ENCODE peak calls at places on chromosomes 1 and 21, in four cellular contexts. X is AG04450, E is adrenal gland, T is A549. K is an unnamed sample.

GRCh38 chr1:208242829-208243521 is 1.2 kb downstream of the PLXNA2 start:
- DNase-seq in E (no peak), T (peak), X (no peak), K (no peak)

GRCh38 chr1:206021796-206022365 is 1.8 kb downstream of the CTSE start:
- DNase-seq in E (no peak), T (no peak), X (no peak), K (no peak)

GRCh38 chr21:45522986-45523385 is 19.3 kb downstream of the SLC19A1 start:
- DNase-seq in E (no peak), T (no peak), X (no peak), K (no peak)

GRCh38 chr1:93734999-93735398 is 53.4 kb upstream of the BCAR3 start:
- DNase-seq in X (no peak), E (no peak), T (peak), K (no peak)

GRCh38 chr1:199202331-199202730 is 563.5 kb downstream of the PTPRC start:
- DNase-seq in E (no peak), T (no peak), X (no peak), K (no peak)

GRCh38 chr21:45992311-45993209 is 11.0 kb downstream of the COL6A1 start:
- DNase-seq in E (peak), X (no peak), T (no peak), K (no peak)

GRCh38 chr1:2906105-2906504 is 104.6 kb upstream of the TTC34 start:
- DNase-seq in X (no peak), E (no peak), T (no peak), K (no peak)

GRCh38 chr1:39940980-39941871 is 13.7 kb upstream of the MFSD2A start:
- DNase-seq in E (no peak), T (no peak), X (no peak), K (no peak)

GRCh38 chr21:32565856-32566465 is 19.4 kb downstream of the TCP10L start:
- DNase-seq in T (no peak), E (no peak), X (no peak), K (no peak)

GRCh38 chr1:7405844-7406500 is 365.1 kb upstream of the VAMP3 start:
- DNase-seq in T (no peak), E (no peak), X (no peak), K (no peak)

GRCh38 chr1:232988572-232989040 is 38.2 kb downstream of the NTPCR start:
- DNase-seq in E (no peak), X (peak), T (no peak), K (peak)

GRCh38 chr1:178486100-178487069 is 10.4 kb downstream of the CLEC20A start:
- DNase-seq in X (no peak), E (no peak), T (no peak), K (no peak)

GRCh38 chr1:159015440-159015909 is 5.8 kb downstream of the IFI16 start:
- DNase-seq in X (peak), T (peak), E (peak), K (no peak)

GRCh38 chr1:22075718-22076117 is 23.2 kb downstream of the CDC42 start:
- DNase-seq in E (no peak), X (no peak), T (no peak), K (peak)

DNA sequence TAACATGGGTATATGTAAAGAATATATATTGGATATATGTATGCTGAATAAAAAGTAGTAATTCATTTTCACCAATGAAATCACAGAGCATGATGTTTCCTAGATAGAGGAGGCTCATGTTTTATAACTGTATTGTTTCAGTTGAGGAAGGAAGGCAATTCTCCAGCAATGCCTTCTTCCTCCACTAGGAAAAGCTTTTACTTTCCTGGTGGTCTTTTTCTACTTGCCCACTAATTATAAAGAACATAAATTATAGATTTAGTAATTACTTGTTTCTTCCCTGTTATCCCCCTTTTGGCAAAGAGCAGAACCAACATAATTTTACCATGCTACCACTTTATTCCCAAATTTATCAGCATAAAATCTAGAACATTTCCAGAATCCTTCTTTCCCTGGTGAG is 159.0 kb downstream of the PLA2G4A start:
- DNase-seq in T (no peak), E (no peak), X (no peak), K (no peak)
- TF ChIP-seq CTCF in T (no peak), E (no peak), X (peak), K (no peak)

GRCh38 chr1:151056574-151056973 is 2.8 kb downstream of the CDC42SE1 start:
- DNase-seq in T (no peak), X (no peak), E (no peak), K (peak)
- H3K4me3 ChIP-seq in T (no peak), X (peak), E (no peak), K (peak)

DNA sequence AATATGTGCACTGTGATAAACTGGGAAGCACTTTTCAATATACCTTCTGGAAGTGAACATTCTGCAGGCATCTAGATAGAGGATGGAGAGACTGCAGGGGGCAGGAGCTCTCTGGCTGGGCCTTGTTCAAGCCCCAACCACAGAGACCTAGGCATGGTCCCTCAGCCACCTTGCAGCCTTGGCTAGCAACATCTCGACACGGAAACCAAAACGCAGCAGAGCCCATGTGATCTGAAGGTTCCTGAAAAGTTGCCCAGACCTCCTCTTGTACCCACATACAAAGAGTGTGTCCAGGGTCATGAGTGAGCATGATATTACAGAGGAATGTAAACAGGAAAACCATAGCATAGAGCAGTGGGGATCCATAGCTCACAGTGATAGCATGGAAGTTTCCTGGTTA is 33.1 kb upstream of the SAMD11 start:
- DNase-seq in E (no peak), X (no peak), T (no peak), K (no peak)
- TF ChIP-seq CTCF in E (no peak), X (peak), T (no peak), K (no peak)

GRCh38 chr1:170660281-170660713 is 3.6 kb upstream of the PRRX1 start:
- DNase-seq in T (no peak), E (no peak), X (no peak), K (no peak)

GRCh38 chr1:170660874-170661645 is 2.9 kb upstream of the PRRX1 start:
- DNase-seq in X (no peak), E (no peak), T (no peak), K (no peak)

GRCh38 chr1:170663011-170663410 is 920 bp upstream of the PRRX1 start:
- DNase-seq in X (no peak), T (no peak), E (no peak), K (no peak)

GRCh38 chr1:170662561-170662971 is 1.4 kb upstream of the PRRX1 start:
- DNase-seq in X (no peak), T (no peak), E (no peak), K (no peak)

GRCh38 chr1:170661646-170662411 is 2.1 kb upstream of the PRRX1 start:
- DNase-seq in E (no peak), T (no peak), X (no peak), K (no peak)
- H3K4me3 ChIP-seq in E (no peak), T (no peak), X (peak), K (no peak)

DNA sequence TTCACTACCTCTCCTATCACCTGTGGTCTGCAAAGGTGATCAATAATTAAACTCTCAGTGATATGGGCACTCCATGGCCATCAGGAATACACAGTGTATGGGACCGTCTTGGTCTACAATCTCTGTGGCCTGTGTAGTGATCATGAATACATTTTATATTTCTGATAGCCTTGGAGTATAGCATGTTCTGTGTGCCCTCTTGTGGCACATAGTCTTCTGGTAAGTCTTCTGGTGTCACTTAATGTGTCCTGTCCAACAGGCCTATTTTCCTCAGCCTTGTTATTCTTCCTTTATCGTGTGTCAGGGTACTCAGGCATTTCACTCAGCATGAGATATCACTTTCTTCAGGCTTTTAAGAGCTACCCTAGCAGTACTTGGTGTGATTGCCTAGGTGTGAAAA is 393.6 kb downstream of the AGBL4 start:
- DNase-seq in E (no peak), T (no peak), X (no peak), K (no peak)
- TF ChIP-seq CTCF in E (no peak), T (no peak), X (no peak), K (peak)

GRCh38 chr1:217140041-217140901 is 417.0 kb upstream of the ESRRG start:
- DNase-seq in X (no peak), T (no peak), E (no peak), K (no peak)

GRCh38 chr1:217138173-217138838 is 415.1 kb upstream of the ESRRG start:
- DNase-seq in T (no peak), E (no peak), X (no peak), K (no peak)

GRCh38 chr1:217138839-217139466 is 415.7 kb upstream of the ESRRG start:
- DNase-seq in T (no peak), E (no peak), X (no peak), K (no peak)

GRCh38 chr1:217137210-217137871 is 414.1 kb upstream of the ESRRG start:
- DNase-seq in E (no peak), T (no peak), X (no peak), K (no peak)

DNA sequence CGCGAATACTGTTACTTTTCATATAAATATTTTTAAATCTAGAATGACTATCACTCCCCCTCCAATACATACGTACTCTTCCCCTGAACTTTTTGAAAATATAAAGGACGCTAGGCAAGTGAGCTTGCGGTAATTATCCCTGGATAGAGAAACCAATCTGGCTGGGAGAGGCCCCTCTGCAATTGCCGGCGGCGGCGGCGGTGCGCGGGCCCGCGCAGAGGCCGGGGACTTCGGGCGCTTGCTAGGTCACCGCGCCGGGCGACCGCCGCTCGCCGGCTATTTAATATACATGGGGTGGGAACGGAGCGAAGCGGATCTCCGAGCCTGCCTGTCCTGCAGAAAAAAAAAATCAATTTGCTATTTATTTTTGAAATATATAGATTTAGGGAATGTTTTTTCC is 416.3 kb upstream of the ESRRG start:
- DNase-seq in E (no peak), X (no peak), T (no peak), K (no peak)
- H3K4me3 ChIP-seq in E (no peak), X (no peak), T (no peak), K (no peak)

GRCh38 chr1:66613187-66613586 is 79.2 kb downstream of the SGIP1 start:
- DNase-seq in T (no peak), E (no peak), X (no peak), K (no peak)

GRCh38 chr1:66606359-66607142 is 72.6 kb downstream of the SGIP1 start:
- DNase-seq in E (no peak), X (no peak), T (no peak), K (no peak)

GRCh38 chr1:66605419-66605997 is 71.6 kb downstream of the SGIP1 start:
- DNase-seq in E (no peak), T (no peak), X (no peak), K (no peak)

GRCh38 chr1:66607458-66607857 is 73.5 kb downstream of the SGIP1 start:
- DNase-seq in E (no peak), T (no peak), X (no peak), K (no peak)
- TF ChIP-seq CTCF in E (no peak), T (no peak), X (peak), K (peak)

GRCh38 chr1:145992958-145993617 is 3.3 kb downstream of the TXNIP start:
- DNase-seq in T (no peak), E (no peak), X (no peak), K (no peak)

GRCh38 chr1:145995964-145996432 is 381 bp downstream of the TXNIP start:
- DNase-seq in E (peak), T (no peak), X (no peak), K (no peak)

GRCh38 chr1:145995148-145995851 is 1.1 kb downstream of the TXNIP start:
- DNase-seq in E (no peak), T (no peak), X (no peak), K (no peak)

GRCh38 chr1:145993618-145994390 is 2.6 kb downstream of the TXNIP start:
- DNase-seq in T (no peak), E (no peak), X (no peak), K (no peak)

DNA sequence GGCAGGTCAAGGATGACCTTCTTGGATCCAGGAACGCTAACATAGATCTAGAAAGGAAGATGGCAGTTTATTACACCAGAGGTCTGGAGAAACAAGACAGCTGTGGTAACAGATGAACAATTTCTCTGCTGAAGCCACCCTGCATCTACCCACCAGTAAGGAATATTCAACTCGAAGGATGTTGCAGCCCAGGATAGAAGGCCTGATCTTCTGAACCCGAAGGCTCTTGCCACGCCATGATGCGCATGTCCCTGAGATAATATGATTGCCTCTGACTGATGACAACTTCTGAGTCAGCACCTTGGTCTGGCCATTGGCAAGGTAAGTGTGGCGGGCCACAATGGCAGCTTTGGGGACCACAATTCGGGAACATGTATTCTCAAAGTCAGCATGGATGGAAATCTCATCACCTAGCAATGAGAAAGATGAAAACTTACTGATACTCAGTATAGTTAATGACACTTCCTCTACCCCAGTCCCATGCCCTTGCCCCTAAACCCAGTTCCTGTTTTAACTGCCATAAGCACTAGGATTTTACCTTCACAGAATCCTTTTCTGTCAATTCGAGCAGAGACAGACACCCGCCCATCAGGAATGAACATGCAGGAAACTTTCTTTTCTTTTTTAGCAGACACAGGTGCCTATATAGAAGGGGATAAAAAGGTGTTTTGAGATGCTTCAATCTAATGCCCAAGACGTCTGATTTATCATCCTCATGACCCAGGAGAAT is 1.8 kb downstream of the TXNIP start:
- DNase-seq in T (no peak), X (no peak), E (peak), K (no peak)
- H3K4me3 ChIP-seq in T (no peak), X (peak), E (peak), K (peak)

DNA sequence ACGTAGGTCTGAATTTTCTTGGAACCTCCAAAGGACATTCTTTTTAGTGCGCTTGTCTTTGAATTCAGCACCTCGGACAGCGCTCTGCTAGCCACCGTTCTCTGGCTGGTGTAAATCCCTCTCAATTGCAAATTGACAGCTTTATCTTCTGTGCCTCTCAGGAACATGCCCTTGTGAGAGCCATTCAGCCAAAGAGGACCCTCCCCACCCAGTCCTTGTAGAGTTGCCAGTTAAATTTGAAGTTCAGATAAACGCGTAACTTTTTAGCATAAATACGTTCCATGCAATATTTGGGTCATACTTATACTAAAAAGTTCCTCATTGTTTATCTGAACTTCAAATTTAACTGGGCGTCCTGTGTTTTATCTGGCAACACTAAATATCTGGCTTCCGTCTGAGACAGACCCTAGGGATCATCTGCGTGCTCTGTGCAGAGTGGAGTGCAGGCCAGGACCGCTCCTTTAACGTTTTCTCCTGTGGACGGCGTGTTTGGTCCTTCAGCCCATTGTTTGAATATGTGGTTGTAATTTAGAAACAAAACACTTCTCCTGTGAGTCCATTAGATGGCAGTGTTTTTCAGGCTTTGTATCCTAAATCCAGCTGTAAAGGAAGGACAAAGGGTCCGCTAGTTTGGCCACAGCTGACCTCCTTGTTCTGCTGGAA is 7.0 kb downstream of the KCNAB2 start:
- DNase-seq in X (peak), E (peak), T (peak), K (no peak)
- TF ChIP-seq CTCF in X (peak), E (no peak), T (peak), K (peak)